ENCODE peak calls at places on chromosomes 3 and 15, in ten cellular contexts. One of them, this sample, is unnamed.

GRCh38 chr3:25114532-25114931 is 313.5 kb upstream of the RARB start:
- DNase-seq in T follicular helper cell: no peak
- DNase-seq in GM12864: no peak
- DNase-seq in activated CD4-positive, CD25-positive, alpha-beta regulatory T cell treated with anti-CD3 and anti-CD28 coated beads, Interleukin-2, amount 50 U/mL, for 72 hours: no peak
- DNase-seq in adrenal gland: no peak
- DNase-seq in mesendoderm: no peak
- DNase-seq in progenitor cell of endocrine pancreas: no peak
- DNase-seq in activated CD4-positive, alpha-beta T cell treated with anti-CD3 and anti-CD28 coated beads, Interleukin-2, amount 50 U/mL, for 48 hours: no peak
- DNase-seq in naive thymus-derived CD8-positive, alpha-beta T cell: no peak
- DNase-seq in prostate gland: no peak
- DNase-seq in this sample: no peak

GRCh38 chr3:64732570-64732969 is 44.8 kb upstream of the ADAMTS9 start:
- DNase-seq in T follicular helper cell: no peak
- DNase-seq in GM12864: no peak
- DNase-seq in activated CD4-positive, CD25-positive, alpha-beta regulatory T cell treated with anti-CD3 and anti-CD28 coated beads, Interleukin-2, amount 50 U/mL, for 72 hours: no peak
- DNase-seq in adrenal gland: no peak
- DNase-seq in mesendoderm: no peak
- DNase-seq in progenitor cell of endocrine pancreas: no peak
- DNase-seq in activated CD4-positive, alpha-beta T cell treated with anti-CD3 and anti-CD28 coated beads, Interleukin-2, amount 50 U/mL, for 48 hours: no peak
- DNase-seq in naive thymus-derived CD8-positive, alpha-beta T cell: no peak
- DNase-seq in prostate gland: no peak
- DNase-seq in this sample: no peak

GRCh38 chr15:60179786-60180391 is 175.8 kb downstream of the FOXB1 start:
- DNase-seq in T follicular helper cell: peak; percentile 17
- DNase-seq in GM12864: peak; percentile 19
- DNase-seq in activated CD4-positive, CD25-positive, alpha-beta regulatory T cell treated with anti-CD3 and anti-CD28 coated beads, Interleukin-2, amount 50 U/mL, for 72 hours: no peak
- DNase-seq in adrenal gland: no peak
- DNase-seq in mesendoderm: peak; percentile 49
- DNase-seq in progenitor cell of endocrine pancreas: no peak
- DNase-seq in activated CD4-positive, alpha-beta T cell treated with anti-CD3 and anti-CD28 coated beads, Interleukin-2, amount 50 U/mL, for 48 hours: peak; percentile 32
- DNase-seq in naive thymus-derived CD8-positive, alpha-beta T cell: peak; percentile 21
- DNase-seq in prostate gland: peak; percentile 10
- DNase-seq in this sample: no peak

GRCh38 chr3:147915057-147915456 is 505.9 kb downstream of the ZIC1 start:
- DNase-seq in T follicular helper cell: no peak
- DNase-seq in GM12864: no peak
- DNase-seq in activated CD4-positive, CD25-positive, alpha-beta regulatory T cell treated with anti-CD3 and anti-CD28 coated beads, Interleukin-2, amount 50 U/mL, for 72 hours: no peak
- DNase-seq in adrenal gland: no peak
- DNase-seq in mesendoderm: no peak
- DNase-seq in progenitor cell of endocrine pancreas: no peak
- DNase-seq in activated CD4-positive, alpha-beta T cell treated with anti-CD3 and anti-CD28 coated beads, Interleukin-2, amount 50 U/mL, for 48 hours: no peak
- DNase-seq in naive thymus-derived CD8-positive, alpha-beta T cell: no peak
- DNase-seq in prostate gland: no peak
- DNase-seq in this sample: no peak

GRCh38 chr3:100746056-100746455 is 36.8 kb downstream of the TFG start:
- DNase-seq in T follicular helper cell: no peak
- DNase-seq in GM12864: no peak
- DNase-seq in activated CD4-positive, CD25-positive, alpha-beta regulatory T cell treated with anti-CD3 and anti-CD28 coated beads, Interleukin-2, amount 50 U/mL, for 72 hours: no peak
- DNase-seq in adrenal gland: no peak
- DNase-seq in mesendoderm: no peak
- DNase-seq in progenitor cell of endocrine pancreas: no peak
- DNase-seq in activated CD4-positive, alpha-beta T cell treated with anti-CD3 and anti-CD28 coated beads, Interleukin-2, amount 50 U/mL, for 48 hours: no peak
- DNase-seq in naive thymus-derived CD8-positive, alpha-beta T cell: no peak
- DNase-seq in prostate gland: no peak
- DNase-seq in this sample: no peak

GRCh38 chr3:112582242-112582874 is 20.5 kb downstream of the SLC35A5 start:
- DNase-seq in T follicular helper cell: peak; percentile 1
- DNase-seq in GM12864: no peak
- DNase-seq in activated CD4-positive, CD25-positive, alpha-beta regulatory T cell treated with anti-CD3 and anti-CD28 coated beads, Interleukin-2, amount 50 U/mL, for 72 hours: no peak
- DNase-seq in adrenal gland: peak; percentile 20
- DNase-seq in mesendoderm: peak; percentile 54
- DNase-seq in progenitor cell of endocrine pancreas: no peak
- DNase-seq in activated CD4-positive, alpha-beta T cell treated with anti-CD3 and anti-CD28 coated beads, Interleukin-2, amount 50 U/mL, for 48 hours: peak; percentile 32
- DNase-seq in naive thymus-derived CD8-positive, alpha-beta T cell: no peak
- DNase-seq in prostate gland: no peak
- DNase-seq in this sample: no peak

GRCh38 chr3:189273736-189274135 is 102.0 kb downstream of the TPRG1 start:
- DNase-seq in T follicular helper cell: no peak
- DNase-seq in GM12864: no peak
- DNase-seq in activated CD4-positive, CD25-positive, alpha-beta regulatory T cell treated with anti-CD3 and anti-CD28 coated beads, Interleukin-2, amount 50 U/mL, for 72 hours: no peak
- DNase-seq in adrenal gland: no peak
- DNase-seq in mesendoderm: no peak
- DNase-seq in progenitor cell of endocrine pancreas: no peak
- DNase-seq in activated CD4-positive, alpha-beta T cell treated with anti-CD3 and anti-CD28 coated beads, Interleukin-2, amount 50 U/mL, for 48 hours: no peak
- DNase-seq in naive thymus-derived CD8-positive, alpha-beta T cell: no peak
- DNase-seq in prostate gland: no peak
- DNase-seq in this sample: no peak

GRCh38 chr3:181288145-181288544 is 298.6 kb upstream of the DNAJC19 start:
- DNase-seq in T follicular helper cell: no peak
- DNase-seq in GM12864: no peak
- DNase-seq in activated CD4-positive, CD25-positive, alpha-beta regulatory T cell treated with anti-CD3 and anti-CD28 coated beads, Interleukin-2, amount 50 U/mL, for 72 hours: no peak
- DNase-seq in adrenal gland: no peak
- DNase-seq in mesendoderm: no peak
- DNase-seq in progenitor cell of endocrine pancreas: no peak
- DNase-seq in activated CD4-positive, alpha-beta T cell treated with anti-CD3 and anti-CD28 coated beads, Interleukin-2, amount 50 U/mL, for 48 hours: no peak
- DNase-seq in naive thymus-derived CD8-positive, alpha-beta T cell: no peak
- DNase-seq in prostate gland: no peak
- DNase-seq in this sample: no peak

GRCh38 chr15:68028808-68029207 is 25.3 kb upstream of the PIAS1 start:
- DNase-seq in T follicular helper cell: no peak
- DNase-seq in GM12864: no peak
- DNase-seq in activated CD4-positive, CD25-positive, alpha-beta regulatory T cell treated with anti-CD3 and anti-CD28 coated beads, Interleukin-2, amount 50 U/mL, for 72 hours: no peak
- DNase-seq in adrenal gland: no peak
- DNase-seq in mesendoderm: no peak
- DNase-seq in progenitor cell of endocrine pancreas: no peak
- DNase-seq in activated CD4-positive, alpha-beta T cell treated with anti-CD3 and anti-CD28 coated beads, Interleukin-2, amount 50 U/mL, for 48 hours: no peak
- DNase-seq in naive thymus-derived CD8-positive, alpha-beta T cell: no peak
- DNase-seq in prostate gland: no peak
- DNase-seq in this sample: no peak

GRCh38 chr15:41502787-41503668 is 9.4 kb downstream of the ITPKA start:
- DNase-seq in T follicular helper cell: no peak
- DNase-seq in GM12864: no peak
- DNase-seq in activated CD4-positive, CD25-positive, alpha-beta regulatory T cell treated with anti-CD3 and anti-CD28 coated beads, Interleukin-2, amount 50 U/mL, for 72 hours: no peak
- DNase-seq in adrenal gland: no peak
- DNase-seq in mesendoderm: peak; percentile 50
- DNase-seq in progenitor cell of endocrine pancreas: no peak
- DNase-seq in activated CD4-positive, alpha-beta T cell treated with anti-CD3 and anti-CD28 coated beads, Interleukin-2, amount 50 U/mL, for 48 hours: no peak
- DNase-seq in naive thymus-derived CD8-positive, alpha-beta T cell: no peak
- DNase-seq in prostate gland: no peak
- DNase-seq in this sample: no peak

GRCh38 chr3:142768338-142768737 is 44.5 kb downstream of the TRPC1 start:
- DNase-seq in T follicular helper cell: no peak
- DNase-seq in GM12864: no peak
- DNase-seq in activated CD4-positive, CD25-positive, alpha-beta regulatory T cell treated with anti-CD3 and anti-CD28 coated beads, Interleukin-2, amount 50 U/mL, for 72 hours: no peak
- DNase-seq in adrenal gland: no peak
- DNase-seq in mesendoderm: no peak
- DNase-seq in progenitor cell of endocrine pancreas: no peak
- DNase-seq in activated CD4-positive, alpha-beta T cell treated with anti-CD3 and anti-CD28 coated beads, Interleukin-2, amount 50 U/mL, for 48 hours: no peak
- DNase-seq in naive thymus-derived CD8-positive, alpha-beta T cell: no peak
- DNase-seq in prostate gland: no peak
- DNase-seq in this sample: no peak

GRCh38 chr3:64188810-64189560 is 36.3 kb downstream of the PRICKLE2 start:
- DNase-seq in T follicular helper cell: no peak
- DNase-seq in GM12864: no peak
- DNase-seq in activated CD4-positive, CD25-positive, alpha-beta regulatory T cell treated with anti-CD3 and anti-CD28 coated beads, Interleukin-2, amount 50 U/mL, for 72 hours: no peak
- DNase-seq in adrenal gland: peak; percentile 68
- DNase-seq in mesendoderm: peak; percentile 96
- DNase-seq in progenitor cell of endocrine pancreas: no peak
- DNase-seq in activated CD4-positive, alpha-beta T cell treated with anti-CD3 and anti-CD28 coated beads, Interleukin-2, amount 50 U/mL, for 48 hours: no peak
- DNase-seq in naive thymus-derived CD8-positive, alpha-beta T cell: no peak
- DNase-seq in prostate gland: peak; percentile 25
- DNase-seq in this sample: no peak

GRCh38 chr3:184354121-184354728 is 7.2 kb downstream of the CLCN2 start:
- DNase-seq in T follicular helper cell: peak; percentile 42
- DNase-seq in GM12864: no peak
- DNase-seq in activated CD4-positive, CD25-positive, alpha-beta regulatory T cell treated with anti-CD3 and anti-CD28 coated beads, Interleukin-2, amount 50 U/mL, for 72 hours: peak; percentile 64
- DNase-seq in adrenal gland: peak; percentile 48
- DNase-seq in mesendoderm: peak; percentile 55
- DNase-seq in progenitor cell of endocrine pancreas: peak; percentile 55
- DNase-seq in activated CD4-positive, alpha-beta T cell treated with anti-CD3 and anti-CD28 coated beads, Interleukin-2, amount 50 U/mL, for 48 hours: peak; percentile 77
- DNase-seq in naive thymus-derived CD8-positive, alpha-beta T cell: peak; percentile 26
- DNase-seq in prostate gland: peak; percentile 27
- DNase-seq in this sample: no peak

GRCh38 chr3:179432021-179432420 is 19.2 kb downstream of the GNB4 start:
- DNase-seq in T follicular helper cell: no peak
- DNase-seq in GM12864: no peak
- DNase-seq in activated CD4-positive, CD25-positive, alpha-beta regulatory T cell treated with anti-CD3 and anti-CD28 coated beads, Interleukin-2, amount 50 U/mL, for 72 hours: no peak
- DNase-seq in adrenal gland: peak; percentile 53
- DNase-seq in mesendoderm: no peak
- DNase-seq in progenitor cell of endocrine pancreas: no peak
- DNase-seq in activated CD4-positive, alpha-beta T cell treated with anti-CD3 and anti-CD28 coated beads, Interleukin-2, amount 50 U/mL, for 48 hours: no peak
- DNase-seq in naive thymus-derived CD8-positive, alpha-beta T cell: no peak
- DNase-seq in prostate gland: no peak
- DNase-seq in this sample: no peak

GRCh38 chr15:79453446-79453845 is 21.3 kb downstream of the MINAR1 start:
- DNase-seq in T follicular helper cell: no peak
- DNase-seq in GM12864: no peak
- DNase-seq in activated CD4-positive, CD25-positive, alpha-beta regulatory T cell treated with anti-CD3 and anti-CD28 coated beads, Interleukin-2, amount 50 U/mL, for 72 hours: no peak
- DNase-seq in adrenal gland: no peak
- DNase-seq in mesendoderm: no peak
- DNase-seq in progenitor cell of endocrine pancreas: no peak
- DNase-seq in activated CD4-positive, alpha-beta T cell treated with anti-CD3 and anti-CD28 coated beads, Interleukin-2, amount 50 U/mL, for 48 hours: no peak
- DNase-seq in naive thymus-derived CD8-positive, alpha-beta T cell: no peak
- DNase-seq in prostate gland: no peak
- DNase-seq in this sample: no peak

GRCh38 chr3:195551381-195551978 is 8.4 kb upstream of the PPP1R2 start:
- DNase-seq in T follicular helper cell: no peak
- DNase-seq in GM12864: no peak
- DNase-seq in activated CD4-positive, CD25-positive, alpha-beta regulatory T cell treated with anti-CD3 and anti-CD28 coated beads, Interleukin-2, amount 50 U/mL, for 72 hours: no peak
- DNase-seq in adrenal gland: no peak
- DNase-seq in mesendoderm: no peak
- DNase-seq in progenitor cell of endocrine pancreas: no peak
- DNase-seq in activated CD4-positive, alpha-beta T cell treated with anti-CD3 and anti-CD28 coated beads, Interleukin-2, amount 50 U/mL, for 48 hours: no peak
- DNase-seq in naive thymus-derived CD8-positive, alpha-beta T cell: no peak
- DNase-seq in prostate gland: no peak
- DNase-seq in this sample: no peak

GRCh38 chr15:40092416-40093223 is 16.1 kb downstream of the BMF start:
- DNase-seq in T follicular helper cell: no peak
- DNase-seq in GM12864: no peak
- DNase-seq in activated CD4-positive, CD25-positive, alpha-beta regulatory T cell treated with anti-CD3 and anti-CD28 coated beads, Interleukin-2, amount 50 U/mL, for 72 hours: no peak
- DNase-seq in adrenal gland: peak; percentile 82
- DNase-seq in mesendoderm: no peak
- DNase-seq in progenitor cell of endocrine pancreas: no peak
- DNase-seq in activated CD4-positive, alpha-beta T cell treated with anti-CD3 and anti-CD28 coated beads, Interleukin-2, amount 50 U/mL, for 48 hours: no peak
- DNase-seq in naive thymus-derived CD8-positive, alpha-beta T cell: no peak
- DNase-seq in prostate gland: peak; percentile 84
- DNase-seq in this sample: peak; percentile 84

GRCh38 chr3:60114191-60114590 is 1064.4 kb upstream of the CFAP20DC start:
- DNase-seq in T follicular helper cell: no peak
- DNase-seq in GM12864: no peak
- DNase-seq in activated CD4-positive, CD25-positive, alpha-beta regulatory T cell treated with anti-CD3 and anti-CD28 coated beads, Interleukin-2, amount 50 U/mL, for 72 hours: no peak
- DNase-seq in adrenal gland: no peak
- DNase-seq in mesendoderm: no peak
- DNase-seq in progenitor cell of endocrine pancreas: no peak
- DNase-seq in activated CD4-positive, alpha-beta T cell treated with anti-CD3 and anti-CD28 coated beads, Interleukin-2, amount 50 U/mL, for 48 hours: no peak
- DNase-seq in naive thymus-derived CD8-positive, alpha-beta T cell: no peak
- DNase-seq in prostate gland: no peak
- DNase-seq in this sample: no peak

GRCh38 chr3:39234705-39235104 is 42.3 kb upstream of the XIRP1 start:
- DNase-seq in T follicular helper cell: no peak
- DNase-seq in GM12864: no peak
- DNase-seq in activated CD4-positive, CD25-positive, alpha-beta regulatory T cell treated with anti-CD3 and anti-CD28 coated beads, Interleukin-2, amount 50 U/mL, for 72 hours: no peak
- DNase-seq in adrenal gland: no peak
- DNase-seq in mesendoderm: peak; percentile 6
- DNase-seq in progenitor cell of endocrine pancreas: no peak
- DNase-seq in activated CD4-positive, alpha-beta T cell treated with anti-CD3 and anti-CD28 coated beads, Interleukin-2, amount 50 U/mL, for 48 hours: no peak
- DNase-seq in naive thymus-derived CD8-positive, alpha-beta T cell: no peak
- DNase-seq in prostate gland: no peak
- DNase-seq in this sample: no peak

GRCh38 chr3:81295906-81296305 is 465.5 kb downstream of the GBE1 start:
- DNase-seq in T follicular helper cell: no peak
- DNase-seq in GM12864: no peak
- DNase-seq in activated CD4-positive, CD25-positive, alpha-beta regulatory T cell treated with anti-CD3 and anti-CD28 coated beads, Interleukin-2, amount 50 U/mL, for 72 hours: no peak
- DNase-seq in adrenal gland: no peak
- DNase-seq in mesendoderm: no peak
- DNase-seq in progenitor cell of endocrine pancreas: no peak
- DNase-seq in activated CD4-positive, alpha-beta T cell treated with anti-CD3 and anti-CD28 coated beads, Interleukin-2, amount 50 U/mL, for 48 hours: no peak
- DNase-seq in naive thymus-derived CD8-positive, alpha-beta T cell: no peak
- DNase-seq in prostate gland: no peak
- DNase-seq in this sample: no peak

GRCh38 chr3:88141458-88142083 is 8.2 kb upstream of the C3orf38 start:
- DNase-seq in T follicular helper cell: no peak
- DNase-seq in GM12864: no peak
- DNase-seq in activated CD4-positive, CD25-positive, alpha-beta regulatory T cell treated with anti-CD3 and anti-CD28 coated beads, Interleukin-2, amount 50 U/mL, for 72 hours: no peak
- DNase-seq in adrenal gland: no peak
- DNase-seq in mesendoderm: no peak
- DNase-seq in progenitor cell of endocrine pancreas: no peak
- DNase-seq in activated CD4-positive, alpha-beta T cell treated with anti-CD3 and anti-CD28 coated beads, Interleukin-2, amount 50 U/mL, for 48 hours: no peak
- DNase-seq in naive thymus-derived CD8-positive, alpha-beta T cell: no peak
- DNase-seq in prostate gland: no peak
- DNase-seq in this sample: no peak

GRCh38 chr3:53949541-53949940 is 57.9 kb upstream of the SELENOK start:
- DNase-seq in T follicular helper cell: no peak
- DNase-seq in GM12864: no peak
- DNase-seq in activated CD4-positive, CD25-positive, alpha-beta regulatory T cell treated with anti-CD3 and anti-CD28 coated beads, Interleukin-2, amount 50 U/mL, for 72 hours: no peak
- DNase-seq in adrenal gland: no peak
- DNase-seq in mesendoderm: no peak
- DNase-seq in progenitor cell of endocrine pancreas: no peak
- DNase-seq in activated CD4-positive, alpha-beta T cell treated with anti-CD3 and anti-CD28 coated beads, Interleukin-2, amount 50 U/mL, for 48 hours: no peak
- DNase-seq in naive thymus-derived CD8-positive, alpha-beta T cell: no peak
- DNase-seq in prostate gland: no peak
- DNase-seq in this sample: no peak

GRCh38 chr3:188350956-188351355 is 197.0 kb downstream of the LPP start:
- DNase-seq in T follicular helper cell: no peak
- DNase-seq in GM12864: no peak
- DNase-seq in activated CD4-positive, CD25-positive, alpha-beta regulatory T cell treated with anti-CD3 and anti-CD28 coated beads, Interleukin-2, amount 50 U/mL, for 72 hours: no peak
- DNase-seq in adrenal gland: no peak
- DNase-seq in mesendoderm: no peak
- DNase-seq in progenitor cell of endocrine pancreas: no peak
- DNase-seq in activated CD4-positive, alpha-beta T cell treated with anti-CD3 and anti-CD28 coated beads, Interleukin-2, amount 50 U/mL, for 48 hours: no peak
- DNase-seq in naive thymus-derived CD8-positive, alpha-beta T cell: no peak
- DNase-seq in prostate gland: no peak
- DNase-seq in this sample: no peak